ENCODE peak calls at places on chromosomes 6 and 20, in eight cellular contexts. Z is astrocyte; F is H1; E is aorta; I is A549; S is cardiac muscle cell; W is CD8-positive, alpha-beta T cell; B is adrenal gland. L is an unnamed sample.

GRCh38 chr6:136092897-136093296 is 157.2 kb downstream of the MTFR2 start:
- DNase-seq in Z (no peak), F (no peak), E (no peak), I (no peak), S (no peak), W (no peak), B (no peak), L (no peak)

GRCh38 chr20:62831854-62832211 is 15.0 kb downstream of the COL9A3 start:
- DNase-seq in Z (no peak), F (no peak), E (peak; percentile 55), I (no peak), S (no peak), W (no peak), B (no peak), L (no peak)

GRCh38 chr6:118319890-118320289 is 228.2 kb upstream of the PLN start:
- DNase-seq in Z (no peak), F (no peak), E (no peak), I (no peak), S (no peak), W (no peak), B (no peak), L (no peak)

GRCh38 chr20:44615169-44615791 is 32.9 kb downstream of the PKIG start:
- DNase-seq in Z (peak; percentile 8), F (no peak), E (peak; percentile 73), I (no peak), S (peak; percentile 48), W (no peak), B (no peak), L (no peak)

GRCh38 chr6:163405412-163406309 is 8.9 kb upstream of the QKI start:
- DNase-seq in Z (no peak), F (no peak), E (no peak), I (no peak), S (peak; percentile 34), W (no peak), B (peak; percentile 88), L (no peak)

GRCh38 chr6:169805242-169805838 is 53.9 kb downstream of the ERMARD start:
- DNase-seq in Z (no peak), F (no peak), E (no peak), I (no peak), S (no peak), W (no peak), B (no peak), L (no peak)

GRCh38 chr6:17179246-17180073 is 77.6 kb downstream of the STMND1 start:
- DNase-seq in Z (peak; percentile 52), F (no peak), E (no peak), I (no peak), S (peak; percentile 23), W (no peak), B (no peak), L (no peak)

GRCh38 chr20:59670786-59671492 is 66.6 kb downstream of the PHACTR3 start:
- DNase-seq in Z (no peak), F (no peak), E (no peak), I (no peak), S (no peak), W (no peak), B (no peak), L (no peak)

GRCh38 chr20:37350655-37351574 is 5.0 kb downstream of the SRC start:
- DNase-seq in Z (no peak), F (no peak), E (no peak), I (no peak), S (peak; percentile 10), W (no peak), B (peak; percentile 54), L (no peak)

GRCh38 chr6:70385931-70386330 is 27.4 kb upstream of the FAM135A start:
- DNase-seq in Z (no peak), F (no peak), E (no peak), I (no peak), S (peak; percentile 22), W (no peak), B (no peak), L (no peak)

GRCh38 chr20:51287628-51288413 is 254.7 kb downstream of the NFATC2 start:
- DNase-seq in Z (no peak), F (no peak), E (no peak), I (no peak), S (no peak), W (no peak), B (no peak), L (no peak)

GRCh38 chr6:161635975-161636374 is 362.1 kb upstream of the AGPAT4 start:
- DNase-seq in Z (no peak), F (no peak), E (no peak), I (no peak), S (no peak), W (no peak), B (no peak), L (no peak)

GRCh38 chr6:46221221-46221793 is 50.5 kb upstream of the ENPP5 start:
- DNase-seq in Z (no peak), F (no peak), E (no peak), I (peak; percentile 1), S (peak; percentile 58), W (no peak), B (no peak), L (peak; percentile 33)

GRCh38 chr6:125835221-125835744 is 44.5 kb downstream of the NCOA7 start:
- DNase-seq in Z (peak; percentile 90), F (no peak), E (no peak), I (no peak), S (peak; percentile 95), W (no peak), B (peak; percentile 72), L (no peak)

GRCh38 chr6:6596529-6596928 is 8.0 kb downstream of the LY86 start:
- DNase-seq in Z (no peak), F (no peak), E (no peak), I (no peak), S (no peak), W (no peak), B (no peak), L (no peak)

GRCh38 chr20:35307666-35308653 is 15.7 kb upstream of the FAM83C start:
- DNase-seq in Z (peak; percentile 79), F (no peak), E (peak; percentile 93), I (no peak), S (peak; percentile 73), W (no peak), B (no peak), L (no peak)

GRCh38 chr6:48449002-48449401 is 338.0 kb upstream of the PTCHD4 start:
- DNase-seq in Z (no peak), F (no peak), E (no peak), I (no peak), S (peak; percentile 34), W (no peak), B (no peak), L (no peak)

GRCh38 chr6:33918175-33918695 is 114.4 kb upstream of the MLN start:
- DNase-seq in Z (no peak), F (no peak), E (no peak), I (no peak), S (no peak), W (no peak), B (no peak), L (no peak)
- H3K4me1 ChIP-seq in Z (no peaks in the 10 kb centered on the region), F (no peaks in the 10 kb centered on the region), E (no peaks in the 10 kb centered on the region), I (no peaks in the 10 kb centered on the region), S (no peaks in the 10 kb centered on the region), W (peaks cover 31% of the 10 kb centered on the region), B (no peaks in the 10 kb centered on the region), L (no peaks in the 10 kb centered on the region)

GRCh38 chr6:157989541-157990289 is 8.1 kb downstream of the SYNJ2 start:
- DNase-seq in Z (peak; percentile 62), F (no peak), E (peak; percentile 89), I (no peak), S (peak; percentile 46), W (no peak), B (peak; percentile 96), L (no peak)

GRCh38 chr6:157990321-157991066 is 8.8 kb downstream of the SYNJ2 start:
- DNase-seq in Z (no peak), F (no peak), E (no peak), I (no peak), S (no peak), W (no peak), B (no peak), L (no peak)

GRCh38 chr6:157985378-157986155 is 3.9 kb downstream of the SYNJ2 start:
- DNase-seq in Z (no peak), F (no peak), E (peak; percentile 56), I (no peak), S (no peak), W (no peak), B (no peak), L (no peak)

GRCh38 chr6:157988700-157989063 is 7.0 kb downstream of the SYNJ2 start:
- DNase-seq in Z (no peak), F (no peak), E (no peak), I (no peak), S (no peak), W (no peak), B (no peak), L (no peak)

DNA sequence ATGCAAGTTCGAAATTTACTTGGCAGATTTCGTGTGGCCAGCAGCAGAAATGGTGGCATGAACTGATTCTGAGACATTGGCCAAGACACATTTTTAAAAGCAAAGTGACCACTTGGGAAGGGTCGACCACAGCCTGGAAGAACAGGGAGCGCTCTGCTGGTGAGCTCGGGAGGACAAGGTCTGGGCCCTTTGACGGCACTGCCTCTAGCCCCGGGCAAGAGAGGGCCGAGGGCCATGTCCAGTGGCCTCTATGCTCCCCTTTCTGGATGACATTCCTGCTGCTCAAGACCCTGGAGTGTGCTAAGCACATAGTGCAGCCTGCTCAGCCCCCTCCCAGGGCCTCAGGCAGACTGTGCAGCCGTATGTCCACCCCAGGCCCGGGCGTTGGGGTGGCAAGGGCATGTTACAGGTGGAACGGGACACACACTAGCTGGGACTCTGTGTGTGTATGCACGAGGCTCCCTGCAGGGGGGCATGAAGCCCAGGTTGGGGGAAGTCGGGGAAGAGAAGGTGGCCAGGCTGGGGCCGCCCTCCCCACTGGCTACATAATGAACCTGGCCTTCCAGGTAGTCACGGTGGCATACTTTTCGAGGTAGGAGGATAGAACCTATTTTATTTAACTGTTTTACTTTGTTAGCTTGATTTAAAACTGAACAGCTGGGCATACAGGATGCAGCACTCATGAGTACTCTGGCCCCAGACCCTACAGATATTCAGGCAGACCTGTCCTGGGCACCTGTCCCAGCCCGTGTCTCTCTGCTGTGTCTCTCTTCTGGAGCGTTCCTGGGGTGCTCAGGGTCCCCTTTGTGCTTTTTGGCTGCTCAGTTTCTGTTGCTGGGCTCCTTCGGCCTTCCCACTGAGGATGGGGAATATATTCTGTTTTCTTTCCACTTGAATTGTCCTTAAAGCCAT is 6.4 kb downstream of the SYNJ2 start:
- DNase-seq in Z (no peak), F (no peak), E (no peak), I (no peak), S (no peak), W (no peak), B (no peak), L (no peak)
- H3K4me1 ChIP-seq in Z (peaks cover 56% of the 10 kb centered on the region), F (peaks cover 24% of the 10 kb centered on the region), E (no peaks in the 10 kb centered on the region), I (peaks cover 82% of the 10 kb centered on the region), S (no peaks in the 10 kb centered on the region), W (peaks cover 59% of the 10 kb centered on the region), B (peaks cover 35% of the 10 kb centered on the region), L (peaks cover 80% of the 10 kb centered on the region)

DNA sequence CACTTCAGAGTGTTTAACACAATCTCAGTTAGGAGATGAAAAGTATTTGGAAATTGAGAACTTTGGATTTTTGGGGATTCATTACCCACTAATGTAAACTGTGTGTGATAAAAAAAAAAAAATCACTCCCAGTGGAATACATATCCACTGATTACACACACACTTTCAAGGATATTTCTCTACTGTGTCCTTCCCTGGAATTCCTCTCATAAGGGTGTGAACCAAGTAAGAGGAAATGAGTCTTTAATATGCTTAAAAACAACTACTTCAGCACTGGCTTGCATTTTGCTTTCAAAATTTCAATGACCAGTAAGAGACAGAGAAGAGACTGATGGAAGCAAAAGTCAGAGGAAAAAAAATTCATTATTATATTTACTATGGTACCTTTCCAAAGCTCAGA is 24.5 kb upstream of the MYCT1 start:
- DNase-seq in Z (no peak), F (no peak), E (no peak), I (no peak), S (peak; percentile 18), W (no peak), B (no peak), L (no peak)
- H3K4me1 ChIP-seq in Z (no peaks in the 10 kb centered on the region), F (peaks cover 3% of the 10 kb centered on the region), E (no peaks in the 10 kb centered on the region), I (no peaks in the 10 kb centered on the region), S (no peaks in the 10 kb centered on the region), W (no peaks in the 10 kb centered on the region), B (no peaks in the 10 kb centered on the region), L (no peaks in the 10 kb centered on the region)

GRCh38 chr20:63856111-63856511 is 5.2 kb upstream of the ABHD16B start:
- DNase-seq in Z (no peak), F (no peak), E (peak; percentile 77), I (no peak), S (no peak), W (no peak), B (no peak), L (no peak)
- H3K4me1 ChIP-seq in Z (peaks cover 32% of the 10 kb centered on the region), F (peaks cover 47% of the 10 kb centered on the region), E (no peaks in the 10 kb centered on the region), I (peaks cover 13% of the 10 kb centered on the region), S (peaks cover 52% of the 10 kb centered on the region), W (peaks cover 37% of the 10 kb centered on the region), B (peaks cover 50% of the 10 kb centered on the region), L (peaks cover 40% of the 10 kb centered on the region)

L was measured in Panc1.